ENCODE peak calls at places on chromosomes 11 and 22, in five cellular contexts. Z, C, Q, N and Y are unnamed samples.

GRCh38 chr22:20549232-20549841 is 41.9 kb downstream of the MED15 start:
- DNase-seq in Z (no peak), C (no peak), Q (peak; percentile 58), N (no peak), Y (no peak)

GRCh38 chr11:2827256-2827655 is 58.3 kb downstream of the CDKN1C start:
- DNase-seq in Z (no peak), C (peak; percentile 12), Q (peak; percentile 37), N (no peak), Y (no peak)

GRCh38 chr11:6345356-6345755 is 25.1 kb upstream of the CAVIN3 start:
- DNase-seq in Z (no peak), C (peak; percentile 4), Q (no peak), N (no peak), Y (no peak)

GRCh38 chr11:19027829-19028595 is 32.5 kb downstream of the MRGPRX2 start:
- DNase-seq in Z (no peak), C (peak; percentile 72), Q (peak; percentile 97), N (no peak), Y (no peak)

GRCh38 chr11:3615998-3616397 is 25.8 kb downstream of the ART5 start:
- DNase-seq in Z (no peak), C (no peak), Q (no peak), N (no peak), Y (no peak)

GRCh38 chr11:95524328-95525036 is 265.1 kb downstream of the FAM76B start:
- DNase-seq in Z (no peak), C (no peak), Q (no peak), N (no peak), Y (no peak)

GRCh38 chr11:72766152-72766902 is 14.1 kb upstream of the ARAP1 start:
- DNase-seq in Z (no peak), C (no peak), Q (no peak), N (no peak), Y (no peak)

GRCh38 chr11:34585870-34586654 is 34.8 kb upstream of the EHF start:
- DNase-seq in Z (no peak), C (peak; percentile 67), Q (peak; percentile 51), N (peak; percentile 62), Y (peak; percentile 73)

GRCh38 chr11:102225689-102226562 is 91.4 kb upstream of the BIRC3 start:
- DNase-seq in Z (no peak), C (peak; percentile 91), Q (peak; percentile 99), N (no peak), Y (no peak)

GRCh38 chr11:83162377-83162776 is 5.4 kb downstream of the PCF11 start:
- DNase-seq in Z (no peak), C (peak; percentile 33), Q (no peak), N (peak; percentile 49), Y (peak; percentile 30)

GRCh38 chr11:10019906-10020682 is 273.9 kb downstream of the SBF2 start:
- DNase-seq in Z (peak; percentile 41), C (peak; percentile 5), Q (no peak), N (no peak), Y (no peak)